ENCODE peak calls at places on chromosomes 5 and 9, in ten cellular contexts. G is H1, B is upper lobe of left lung, V is transverse colon, Y is HCT116, F is endothelial cell of umbilical vein, C is breast epithelium, X is prostate gland, D is HepG2, Q is vagina. I is an unnamed sample.

GRCh38 chr9:137140151-137141012 is 1.4 kb downstream of the GRIN1 start:
- DNase-seq in G (no peak), B (peak; percentile 62), V (no peak), Y (no peak), F (no peak), C (no peak), X (no peak), D (no peak), Q (no peak), I (no peak)

GRCh38 chr9:9912459-9912858 is 700.3 kb downstream of the PTPRD start:
- DNase-seq in G (no peak), B (no peak), V (no peak), Y (no peak), F (peak; percentile 12), C (no peak), X (no peak), D (no peak), Q (no peak), I (no peak)

GRCh38 chr5:158140120-158140778 is 281.3 kb upstream of the CLINT1 start:
- DNase-seq in G (no peak), B (no peak), V (no peak), Y (no peak), F (no peak), C (no peak), X (no peak), D (no peak), Q (no peak), I (no peak)

GRCh38 chr9:81632599-81632998 is 56.7 kb downstream of the TLE1 start:
- DNase-seq in G (no peak), B (no peak), V (no peak), Y (no peak), F (peak; percentile 24), C (no peak), X (no peak), D (no peak), Q (no peak), I (no peak)

GRCh38 chr5:180098991-180099732 is 27.6 kb upstream of the RNF130 start:
- DNase-seq in G (no peak), B (peak; percentile 69), V (no peak), Y (no peak), F (no peak), C (no peak), X (no peak), D (no peak), Q (no peak), I (no peak)

GRCh38 chr9:20618361-20618799 is 3.9 kb downstream of the MLLT3 start:
- DNase-seq in G (no peak), B (no peak), V (peak; percentile 45), Y (no peak), F (peak; percentile 92), C (no peak), X (peak; percentile 56), D (peak; percentile 14), Q (no peak), I (no peak)

GRCh38 chr9:97938081-97938644 is at the start of gene HEMGN:
- DNase-seq in G (no peak), B (no peak), V (peak; percentile 17), Y (no peak), F (no peak), C (no peak), X (no peak), D (no peak), Q (no peak), I (no peak)

GRCh38 chr5:96079075-96079474 is 117.4 kb upstream of the ELL2 start:
- DNase-seq in G (no peak), B (no peak), V (no peak), Y (peak; percentile 83), F (peak; percentile 91), C (no peak), X (no peak), D (peak; percentile 35), Q (no peak), I (no peak)

GRCh38 chr9:115595951-115596742 is 478.2 kb upstream of the TNC start:
- DNase-seq in G (no peak), B (no peak), V (no peak), Y (no peak), F (no peak), C (no peak), X (no peak), D (no peak), Q (no peak), I (no peak)

GRCh38 chr9:120480707-120481106 is 99.3 kb downstream of the CDK5RAP2 start:
- DNase-seq in G (no peak), B (no peak), V (no peak), Y (no peak), F (peak; percentile 10), C (no peak), X (no peak), D (no peak), Q (no peak), I (no peak)

GRCh38 chr5:90390933-90391332 is 18.6 kb downstream of the CETN3 start:
- DNase-seq in G (no peak), B (no peak), V (no peak), Y (no peak), F (no peak), C (no peak), X (no peak), D (no peak), Q (no peak), I (no peak)

GRCh38 chr9:112917987-112918362 is 27.3 kb upstream of the SLC46A2 start:
- DNase-seq in G (no peak), B (no peak), V (no peak), Y (no peak), F (no peak), C (no peak), X (no peak), D (no peak), Q (no peak), I (no peak)

GRCh38 chr5:2856206-2856605 is 104.7 kb upstream of the IRX2 start:
- DNase-seq in G (no peak), B (no peak), V (no peak), Y (no peak), F (no peak), C (no peak), X (no peak), D (no peak), Q (no peak), I (no peak)

DNA sequence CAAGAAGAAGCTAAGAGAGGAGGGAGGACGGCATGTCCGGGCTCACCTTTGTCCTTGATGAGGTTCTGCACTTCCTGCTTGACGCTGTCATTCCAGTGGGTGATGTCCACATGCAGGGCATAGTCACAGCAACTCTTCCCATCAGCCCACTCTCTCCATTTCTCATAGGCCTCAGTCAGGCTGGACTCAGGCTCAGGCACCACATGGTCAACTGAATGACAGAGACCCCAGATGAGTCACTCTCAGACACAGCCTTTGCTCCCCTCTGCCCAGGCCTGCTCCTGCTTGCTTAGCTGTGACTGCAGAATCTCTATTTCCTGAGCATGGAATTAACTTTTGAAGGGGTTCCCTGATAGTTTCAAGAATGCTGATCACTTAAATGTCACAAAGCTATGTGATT is 94.2 kb downstream of the DPYSL3 start:
- DNase-seq in G (no peak), B (no peak), V (no peak), Y (no peak), F (no peak), C (no peak), X (no peak), D (no peak), Q (no peak), I (no peak)
- TF ChIP-seq POLR2AphosphoS5 in G (no peak), B (no peak), V (no peak), Y (no peak), F (no peak), C (no peak), X (no peak), D (no peak), Q (no peak), I (no peak)

GRCh38 chr5:65721775-65722574 is at the start of the genes NLN and SGTB:
- DNase-seq in G (peak; percentile 46), B (peak; percentile 98), V (peak; percentile 91), Y (peak; percentile 37), F (peak; percentile 88), C (peak; percentile 73), X (peak; percentile 87), D (peak; percentile 63), Q (no peak), I (peak; percentile 88)
- TF ChIP-seq POLR2A in G (peak; percentile 92), B (peak; percentile 55), V (peak; percentile 18), Y (no peak), F (peak; percentile 37), C (no peak), X (peak; percentile 35), D (peak; percentile 85), Q (no peak), I (no peak)

GRCh38 chr5:57505640-57506039 is 23.0 kb upstream of the ACTBL2 start:
- DNase-seq in G (no peak), B (no peak), V (no peak), Y (no peak), F (no peak), C (no peak), X (no peak), D (no peak), Q (no peak), I (no peak)
- TF ChIP-seq POLR2AphosphoS5 in G (no peak), B (no peak), V (no peak), Y (no peak), F (no peak), C (no peak), X (no peak), D (no peak), Q (no peak), I (no peak)

GRCh38 chr5:77486344-77486962 is 5.7 kb downstream of the WDR41 start:
- DNase-seq in G (no peak), B (no peak), V (no peak), Y (no peak), F (no peak), C (no peak), X (peak; percentile 21), D (no peak), Q (no peak), I (no peak)

GRCh38 chr5:77492653-77493000 is 511 bp upstream of the WDR41 start:
- DNase-seq in G (no peak), B (no peak), V (no peak), Y (no peak), F (no peak), C (no peak), X (no peak), D (no peak), Q (no peak), I (no peak)

GRCh38 chr5:77494935-77495334 is 2.8 kb upstream of the WDR41 start:
- DNase-seq in G (no peak), B (no peak), V (no peak), Y (no peak), F (no peak), C (no peak), X (no peak), D (no peak), Q (no peak), I (no peak)

DNA sequence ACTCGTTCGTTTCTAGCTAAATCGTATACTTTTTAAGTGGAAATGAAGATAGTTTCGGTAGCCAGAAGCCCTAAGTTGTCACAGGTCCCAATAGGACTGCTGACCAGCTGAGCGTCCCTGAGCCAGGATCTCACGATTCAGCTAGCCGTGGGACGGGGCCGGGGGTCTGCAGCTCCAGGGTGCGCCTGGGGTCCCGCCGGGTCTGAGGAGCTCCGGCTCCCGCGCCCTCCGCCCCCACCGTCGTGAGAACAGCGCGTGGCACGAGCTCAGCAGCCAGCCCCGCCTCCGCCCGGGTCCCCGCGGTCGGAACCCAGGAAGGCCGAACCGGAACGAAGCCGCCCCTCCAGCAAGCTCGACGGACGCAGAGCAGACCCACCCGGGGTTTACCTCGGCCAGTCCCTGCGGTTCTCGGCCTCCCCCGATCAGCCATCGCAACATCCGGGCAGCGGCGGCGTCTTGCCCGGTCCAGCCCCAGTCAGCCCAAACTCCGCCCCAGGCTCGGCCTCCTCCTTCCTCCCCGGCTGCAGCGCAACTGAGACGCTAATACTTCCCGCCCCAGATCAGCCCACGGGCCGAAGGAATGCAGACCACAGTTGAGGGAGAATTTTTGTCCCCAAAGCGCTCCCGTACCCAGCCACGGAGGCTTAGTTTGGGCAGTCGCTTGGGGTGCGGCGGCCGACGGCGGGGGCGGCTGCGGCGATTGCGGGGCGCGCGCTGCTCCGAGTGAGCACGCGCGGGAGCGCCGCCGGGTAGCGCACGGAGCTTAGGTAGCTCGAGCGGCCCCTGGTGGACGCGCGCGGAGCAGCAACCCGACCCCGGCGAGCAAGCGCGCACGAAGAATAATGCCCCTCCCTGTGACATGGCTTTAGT is at the start of gene WDR41:
- DNase-seq in G (peak; percentile 61), B (peak; percentile 99), V (peak; percentile 91), Y (peak; percentile 85), F (peak; percentile 96), C (peak; percentile 87), X (peak; percentile 83), D (peak; percentile 72), Q (no peak), I (peak; percentile 81)
- TF ChIP-seq POLR2A in G (no peak), B (peak; percentile 74), V (peak; percentile 74), Y (peak; percentile 39), F (peak; percentile 54), C (peak; percentile 15), X (peak; percentile 56), D (peak; percentile 60), Q (peak; percentile 23), I (peak; percentile 71)